ENCODE peak calls at places on chromosome X, in four cellular contexts. One of them, this sample, is unnamed.

GRCh38 chrX:118726887-118727685 is at the start of gene IL13RA1:
- DNase-seq in mammary epithelial cell: peak
- DNase-seq in thoracic aorta: peak
- DNase-seq in OCI-LY7: no peak
- DNase-seq in this sample: peak

GRCh38 chrX:6226053-6226645 is 2.5 kb downstream of the NLGN4X start:
- DNase-seq in mammary epithelial cell: peak
- DNase-seq in thoracic aorta: no peak
- DNase-seq in OCI-LY7: no peak
- DNase-seq in this sample: no peak

GRCh38 chrX:75365243-75365975 is 91.5 kb downstream of the UPRT start:
- DNase-seq in mammary epithelial cell: no peak
- DNase-seq in thoracic aorta: no peak
- DNase-seq in OCI-LY7: no peak
- DNase-seq in this sample: no peak

GRCh38 chrX:20267924-20268701 is 1.4 kb upstream of the RPS6KA3 start:
- DNase-seq in mammary epithelial cell: no peak
- DNase-seq in thoracic aorta: peak
- DNase-seq in OCI-LY7: no peak
- DNase-seq in this sample: no peak

GRCh38 chrX:143988356-143988755 is 104.5 kb downstream of the UBE2NL start:
- DNase-seq in mammary epithelial cell: no peak
- DNase-seq in thoracic aorta: no peak
- DNase-seq in OCI-LY7: no peak
- DNase-seq in this sample: no peak

GRCh38 chrX:68728186-68728585 is 80.7 kb downstream of the STARD8 start:
- DNase-seq in mammary epithelial cell: no peak
- DNase-seq in thoracic aorta: no peak
- DNase-seq in OCI-LY7: no peak
- DNase-seq in this sample: no peak

GRCh38 chrX:109902665-109903064 is 100.2 kb upstream of the TMEM164 start:
- DNase-seq in mammary epithelial cell: no peak
- DNase-seq in thoracic aorta: no peak
- DNase-seq in OCI-LY7: no peak
- DNase-seq in this sample: no peak

GRCh38 chrX:69088171-69088938 is 76.9 kb downstream of the PJA1 start:
- DNase-seq in mammary epithelial cell: no peak
- DNase-seq in thoracic aorta: no peak
- DNase-seq in OCI-LY7: no peak
- DNase-seq in this sample: no peak

GRCh38 chrX:72714471-72714916 is 388 bp upstream of the PHKA1 start:
- DNase-seq in mammary epithelial cell: peak
- DNase-seq in thoracic aorta: peak
- DNase-seq in OCI-LY7: no peak
- DNase-seq in this sample: peak

GRCh38 chrX:27626066-27626465 is 35.9 kb downstream of the DCAF8L2 start:
- DNase-seq in mammary epithelial cell: no peak
- DNase-seq in thoracic aorta: no peak
- DNase-seq in OCI-LY7: no peak
- DNase-seq in this sample: no peak

GRCh38 chrX:152131525-152131924 is 6.9 kb downstream of the MAGEA10 start:
- DNase-seq in mammary epithelial cell: no peak
- DNase-seq in thoracic aorta: no peak
- DNase-seq in OCI-LY7: no peak
- DNase-seq in this sample: no peak

GRCh38 chrX:154010330-154011087 is 9.2 kb downstream of the IRAK1 start:
- DNase-seq in mammary epithelial cell: no peak
- DNase-seq in thoracic aorta: no peak
- DNase-seq in OCI-LY7: no peak
- DNase-seq in this sample: peak

GRCh38 chrX:119605398-119605738 is 856 bp downstream of the NKRF start:
- DNase-seq in mammary epithelial cell: peak
- DNase-seq in thoracic aorta: no peak
- DNase-seq in OCI-LY7: no peak
- DNase-seq in this sample: peak

GRCh38 chrX:508163-508562 is 121.5 kb upstream of the PPP2R3B start:
- DNase-seq in mammary epithelial cell: no peak
- DNase-seq in thoracic aorta: no peak
- DNase-seq in OCI-LY7: no peak
- DNase-seq in this sample: no peak
- TF ChIP-seq CTCF in mammary epithelial cell: no peak
- TF ChIP-seq CTCF in thoracic aorta: no peak
- TF ChIP-seq CTCF in OCI-LY7: no peak
- TF ChIP-seq CTCF in this sample: no peak

DNA sequence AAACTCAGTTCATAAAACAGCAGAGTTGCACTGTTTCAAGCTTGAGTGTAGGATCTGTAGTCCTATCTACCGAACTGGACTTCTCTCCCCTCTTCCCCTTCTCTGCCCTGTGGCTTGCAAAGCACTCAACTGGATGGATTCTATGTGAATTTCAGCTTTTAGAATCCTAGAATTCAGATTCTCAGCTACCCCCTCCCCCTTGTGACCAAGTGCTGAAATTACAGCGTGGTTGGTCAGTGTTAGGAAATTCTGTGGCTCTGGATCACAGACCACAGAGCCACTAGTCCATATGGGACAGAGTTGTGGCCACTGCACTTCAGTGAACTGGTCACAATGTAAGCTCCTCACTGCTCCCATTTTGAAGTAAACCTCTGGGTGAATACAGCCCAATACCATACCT is 64.6 kb upstream of the TRPC5 start:
- DNase-seq in mammary epithelial cell: no peak
- DNase-seq in thoracic aorta: no peak
- DNase-seq in OCI-LY7: peak
- DNase-seq in this sample: no peak
- TF ChIP-seq CTCF in mammary epithelial cell: peak
- TF ChIP-seq CTCF in thoracic aorta: no peak
- TF ChIP-seq CTCF in OCI-LY7: peak
- TF ChIP-seq CTCF in this sample: no peak

GRCh38 chrX:63275127-63275526 is 76.0 kb downstream of the SPIN4 start:
- DNase-seq in mammary epithelial cell: peak
- DNase-seq in thoracic aorta: no peak
- DNase-seq in OCI-LY7: peak
- DNase-seq in this sample: peak
- TF ChIP-seq CTCF in mammary epithelial cell: peak
- TF ChIP-seq CTCF in thoracic aorta: peak
- TF ChIP-seq CTCF in OCI-LY7: peak
- TF ChIP-seq CTCF in this sample: peak

DNA sequence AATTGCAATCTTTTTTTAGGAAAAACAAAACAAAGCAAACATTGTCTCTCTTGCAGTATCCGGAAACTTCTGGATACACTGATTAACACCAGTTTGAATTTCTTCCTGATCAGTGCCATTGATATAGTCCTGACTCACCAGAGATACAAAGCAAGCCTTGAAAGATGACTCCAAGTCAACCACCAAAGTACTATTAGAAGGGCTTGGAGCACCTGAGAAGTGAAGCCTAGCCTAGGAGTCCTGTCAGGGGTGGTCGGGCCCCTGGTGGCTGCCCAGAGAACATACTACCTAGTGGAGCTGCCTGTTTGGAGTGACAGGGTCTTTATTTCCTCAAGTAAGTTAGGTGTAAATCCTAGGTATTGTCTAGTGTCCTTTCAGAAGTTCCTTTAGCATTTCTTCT is 593.2 kb downstream of the ZNF674 start:
- DNase-seq in mammary epithelial cell: peak
- DNase-seq in thoracic aorta: no peak
- DNase-seq in OCI-LY7: no peak
- DNase-seq in this sample: peak
- TF ChIP-seq CTCF in mammary epithelial cell: peak
- TF ChIP-seq CTCF in thoracic aorta: no peak
- TF ChIP-seq CTCF in OCI-LY7: no peak
- TF ChIP-seq CTCF in this sample: no peak

GRCh38 chrX:22135994-22136684 is 104.0 kb downstream of the PHEX start:
- DNase-seq in mammary epithelial cell: peak
- DNase-seq in thoracic aorta: no peak
- DNase-seq in OCI-LY7: peak
- DNase-seq in this sample: peak
- TF ChIP-seq CTCF in mammary epithelial cell: peak
- TF ChIP-seq CTCF in thoracic aorta: peak
- TF ChIP-seq CTCF in OCI-LY7: peak
- TF ChIP-seq CTCF in this sample: peak

GRCh38 chrX:71224098-71224708 is 1.2 kb downstream of the GJB1 start:
- DNase-seq in mammary epithelial cell: no peak
- DNase-seq in thoracic aorta: no peak
- DNase-seq in OCI-LY7: no peak
- DNase-seq in this sample: no peak

GRCh38 chrX:71225661-71226060 is 2.6 kb downstream of the GJB1 start:
- DNase-seq in mammary epithelial cell: no peak
- DNase-seq in thoracic aorta: no peak
- DNase-seq in OCI-LY7: no peak
- DNase-seq in this sample: no peak

GRCh38 chrX:71224969-71225368 is 1.9 kb downstream of the GJB1 start:
- DNase-seq in mammary epithelial cell: no peak
- DNase-seq in thoracic aorta: no peak
- DNase-seq in OCI-LY7: no peak
- DNase-seq in this sample: no peak

GRCh38 chrX:71228063-71228642 is 5.1 kb downstream of the GJB1 start:
- DNase-seq in mammary epithelial cell: no peak
- DNase-seq in thoracic aorta: no peak
- DNase-seq in OCI-LY7: no peak
- DNase-seq in this sample: no peak

DNA sequence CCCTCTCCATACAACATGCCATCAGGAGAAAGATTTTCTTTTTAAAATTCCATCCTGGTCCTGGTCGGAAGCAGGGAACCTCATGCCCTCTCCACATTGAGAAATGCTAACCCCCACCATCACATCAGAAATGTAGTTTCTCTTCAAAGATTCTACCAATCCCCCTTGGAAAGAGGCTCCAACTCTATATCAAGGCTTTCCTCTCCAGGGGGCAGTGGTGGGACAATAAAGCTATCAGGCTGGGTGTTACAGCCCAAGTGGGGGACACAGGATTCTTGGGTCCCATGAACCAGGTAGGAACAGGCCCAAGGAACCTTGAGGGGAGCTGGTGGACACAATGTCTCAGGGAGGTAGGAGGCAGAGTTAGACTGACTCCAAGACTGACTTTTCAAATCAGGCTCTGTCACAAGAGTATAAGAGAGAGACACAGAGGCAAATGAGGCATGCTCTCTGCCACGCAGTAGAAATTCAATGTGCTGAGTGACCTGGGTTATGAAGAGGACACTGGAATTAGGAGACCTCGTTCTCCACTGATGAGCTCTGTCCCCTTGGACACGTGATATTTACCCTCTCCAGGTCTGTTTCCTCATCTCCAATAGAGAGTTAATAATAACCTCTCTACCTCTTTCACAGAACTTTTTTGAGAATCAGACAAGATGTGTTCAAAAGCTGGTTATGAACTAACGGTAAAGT is 4.5 kb downstream of the GJB1 start:
- DNase-seq in mammary epithelial cell: no peak
- DNase-seq in thoracic aorta: no peak
- DNase-seq in OCI-LY7: no peak
- DNase-seq in this sample: no peak
- TF ChIP-seq CTCF in mammary epithelial cell: no peak
- TF ChIP-seq CTCF in thoracic aorta: no peak
- TF ChIP-seq CTCF in OCI-LY7: peak
- TF ChIP-seq CTCF in this sample: no peak

GRCh38 chrX:12767856-12768255 is 23.4 kb upstream of the PRPS2 start:
- DNase-seq in mammary epithelial cell: no peak
- DNase-seq in thoracic aorta: no peak
- DNase-seq in OCI-LY7: no peak
- DNase-seq in this sample: no peak

GRCh38 chrX:12770440-12770839 is 20.8 kb upstream of the PRPS2 start:
- DNase-seq in mammary epithelial cell: no peak
- DNase-seq in thoracic aorta: no peak
- DNase-seq in OCI-LY7: peak
- DNase-seq in this sample: peak

GRCh38 chrX:12771445-12772069 is 19.7 kb upstream of the PRPS2 start:
- DNase-seq in mammary epithelial cell: no peak
- DNase-seq in thoracic aorta: no peak
- DNase-seq in OCI-LY7: peak
- DNase-seq in this sample: no peak
- TF ChIP-seq CTCF in mammary epithelial cell: peak
- TF ChIP-seq CTCF in thoracic aorta: no peak
- TF ChIP-seq CTCF in OCI-LY7: peak
- TF ChIP-seq CTCF in this sample: peak

DNA sequence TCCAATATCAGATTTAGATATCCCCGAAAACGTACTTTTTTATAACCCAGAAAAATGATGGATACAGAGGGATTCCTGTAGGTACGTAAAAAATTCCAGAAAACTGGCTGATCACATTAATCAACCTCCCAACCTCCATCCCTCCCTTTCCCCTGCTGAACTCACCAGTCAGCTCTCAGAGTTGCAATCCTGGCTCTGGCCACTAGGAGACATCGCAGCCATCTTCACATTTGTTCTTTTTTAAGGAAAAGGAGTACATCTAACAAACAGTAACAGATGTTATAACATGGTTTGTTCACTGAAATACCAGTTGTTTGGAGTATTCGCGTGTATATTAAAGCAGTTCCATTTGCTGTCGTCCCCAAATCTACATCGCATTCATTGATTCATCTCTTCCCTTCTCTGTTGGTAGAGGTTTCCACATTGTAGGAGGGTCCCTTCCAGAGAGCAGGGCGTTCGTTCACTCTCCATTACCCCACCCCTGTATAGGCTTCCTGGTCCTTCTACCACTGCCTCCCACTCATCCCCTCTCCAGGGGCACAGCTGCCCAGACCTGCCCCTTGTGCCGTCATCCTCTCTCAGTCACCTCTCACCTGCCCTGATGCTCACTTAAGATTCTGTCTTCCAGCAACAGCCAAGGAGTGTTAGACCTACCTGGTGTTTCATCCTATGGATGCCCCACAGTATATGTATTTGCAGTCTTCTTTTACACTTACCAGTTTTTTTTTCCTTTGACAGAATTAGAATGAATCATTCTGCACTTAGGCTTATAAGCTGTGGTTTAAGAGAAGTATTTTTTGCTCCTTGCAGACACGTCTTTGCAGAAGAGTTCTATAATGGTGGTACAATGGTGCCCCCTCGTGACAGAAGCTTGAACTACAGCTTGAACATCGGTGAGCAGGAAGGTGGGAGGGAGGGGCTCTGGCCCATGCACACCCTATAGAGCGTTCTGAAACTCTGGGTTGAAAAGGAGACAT is 36.8 kb upstream of the RAB40AL start:
- DNase-seq in mammary epithelial cell: peak
- DNase-seq in thoracic aorta: peak
- DNase-seq in OCI-LY7: peak
- DNase-seq in this sample: peak
- TF ChIP-seq CTCF in mammary epithelial cell: peak
- TF ChIP-seq CTCF in thoracic aorta: peak
- TF ChIP-seq CTCF in OCI-LY7: peak
- TF ChIP-seq CTCF in this sample: peak

DNA sequence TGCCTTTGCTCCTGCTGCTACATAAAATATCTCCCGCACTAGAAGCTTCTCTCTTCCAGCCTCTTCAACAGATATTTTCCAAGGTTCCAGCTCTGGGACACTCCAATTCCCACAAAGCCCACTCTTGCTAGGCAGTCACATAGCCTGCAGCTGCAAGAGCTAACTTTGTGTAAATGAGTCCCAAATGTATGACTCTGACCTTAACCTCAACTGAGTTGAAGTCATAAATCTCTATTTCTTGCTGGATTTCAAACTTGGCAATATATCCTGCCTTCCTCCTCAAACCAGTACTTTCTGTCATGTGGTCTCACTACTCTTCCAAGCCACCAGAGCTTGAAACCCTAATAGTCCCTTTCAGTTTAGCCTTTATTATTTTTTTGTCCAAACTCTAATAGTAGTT is 315.5 kb upstream of the GRIA3 start:
- DNase-seq in mammary epithelial cell: no peak
- DNase-seq in thoracic aorta: no peak
- DNase-seq in OCI-LY7: no peak
- DNase-seq in this sample: no peak
- TF ChIP-seq CTCF in mammary epithelial cell: no peak
- TF ChIP-seq CTCF in thoracic aorta: no peak
- TF ChIP-seq CTCF in OCI-LY7: no peak
- TF ChIP-seq CTCF in this sample: no peak

This sample was measured in bronchial epithelial cell.